ENCODE peak calls at places on chromosomes 12 and 14, in ten cellular contexts. One of them, this sample, is unnamed.

GRCh38 chr14:92122761-92123160 is 992 bp downstream of the CPSF2 start:
- DNase-seq in left lung: no peak
- DNase-seq in cardiac fibroblast: peak
- DNase-seq in stomach: no peak
- DNase-seq in kidney epithelial cell: no peak
- DNase-seq in astrocyte: no peak
- DNase-seq in GM12865: peak
- DNase-seq in upper lobe of right lung: no peak
- DNase-seq in lung: no peak
- DNase-seq in IMR-90: no peak
- DNase-seq in this sample: no peak

GRCh38 chr14:61196034-61196433 is 85.1 kb downstream of the TMEM30B start:
- DNase-seq in upper lobe of right lung: no peak
- DNase-seq in GM12865: no peak
- DNase-seq in left lung: no peak
- DNase-seq in stomach: no peak
- DNase-seq in cardiac fibroblast: no peak
- DNase-seq in astrocyte: no peak
- DNase-seq in kidney epithelial cell: no peak
- DNase-seq in IMR-90: no peak
- DNase-seq in lung: no peak
- DNase-seq in this sample: no peak

GRCh38 chr14:27050195-27050594 is 452.4 kb upstream of the NOVA1 start:
- DNase-seq in astrocyte: no peak
- DNase-seq in lung: no peak
- DNase-seq in IMR-90: no peak
- DNase-seq in left lung: no peak
- DNase-seq in GM12865: no peak
- DNase-seq in stomach: no peak
- DNase-seq in cardiac fibroblast: no peak
- DNase-seq in kidney epithelial cell: no peak
- DNase-seq in upper lobe of right lung: no peak
- DNase-seq in this sample: no peak

GRCh38 chr12:29943683-29944082 is 159.9 kb upstream of the TMTC1 start:
- DNase-seq in upper lobe of right lung: no peak
- DNase-seq in GM12865: no peak
- DNase-seq in kidney epithelial cell: no peak
- DNase-seq in IMR-90: no peak
- DNase-seq in cardiac fibroblast: peak
- DNase-seq in stomach: no peak
- DNase-seq in left lung: no peak
- DNase-seq in lung: no peak
- DNase-seq in astrocyte: peak
- DNase-seq in this sample: no peak

GRCh38 chr14:50335989-50336391 is 23.9 kb downstream of the DMAC2L start:
- DNase-seq in lung: no peak
- DNase-seq in GM12865: no peak
- DNase-seq in stomach: no peak
- DNase-seq in upper lobe of right lung: no peak
- DNase-seq in cardiac fibroblast: peak
- DNase-seq in astrocyte: peak
- DNase-seq in kidney epithelial cell: no peak
- DNase-seq in left lung: no peak
- DNase-seq in IMR-90: peak
- DNase-seq in this sample: peak

GRCh38 chr14:90500665-90501370 is 104.0 kb downstream of the CALM1 start:
- DNase-seq in upper lobe of right lung: peak
- DNase-seq in left lung: peak
- DNase-seq in stomach: no peak
- DNase-seq in IMR-90: no peak
- DNase-seq in lung: no peak
- DNase-seq in GM12865: peak
- DNase-seq in cardiac fibroblast: no peak
- DNase-seq in kidney epithelial cell: no peak
- DNase-seq in astrocyte: no peak
- DNase-seq in this sample: no peak

GRCh38 chr12:66851134-66851533 is 172.3 kb upstream of the GRIP1 start:
- DNase-seq in cardiac fibroblast: no peak
- DNase-seq in lung: no peak
- DNase-seq in upper lobe of right lung: no peak
- DNase-seq in IMR-90: no peak
- DNase-seq in kidney epithelial cell: no peak
- DNase-seq in GM12865: no peak
- DNase-seq in astrocyte: no peak
- DNase-seq in left lung: no peak
- DNase-seq in stomach: no peak
- DNase-seq in this sample: no peak

GRCh38 chr12:26823391-26823790 is 9.6 kb downstream of the ITPR2 start:
- DNase-seq in IMR-90: peak
- DNase-seq in stomach: no peak
- DNase-seq in GM12865: no peak
- DNase-seq in cardiac fibroblast: peak
- DNase-seq in left lung: no peak
- DNase-seq in astrocyte: peak
- DNase-seq in upper lobe of right lung: no peak
- DNase-seq in lung: no peak
- DNase-seq in kidney epithelial cell: no peak
- DNase-seq in this sample: no peak

GRCh38 chr14:61589691-61590521 is 105.4 kb upstream of the HIF1A start:
- DNase-seq in upper lobe of right lung: no peak
- DNase-seq in kidney epithelial cell: no peak
- DNase-seq in cardiac fibroblast: no peak
- DNase-seq in IMR-90: no peak
- DNase-seq in GM12865: peak
- DNase-seq in stomach: no peak
- DNase-seq in left lung: no peak
- DNase-seq in astrocyte: no peak
- DNase-seq in lung: no peak
- DNase-seq in this sample: no peak

GRCh38 chr14:20417250-20418186 is 4.2 kb upstream of the TEP1 start:
- DNase-seq in GM12865: no peak
- DNase-seq in lung: no peak
- DNase-seq in left lung: no peak
- DNase-seq in cardiac fibroblast: no peak
- DNase-seq in upper lobe of right lung: no peak
- DNase-seq in astrocyte: no peak
- DNase-seq in stomach: no peak
- DNase-seq in IMR-90: no peak
- DNase-seq in kidney epithelial cell: no peak
- DNase-seq in this sample: no peak

GRCh38 chr14:64266206-64266605 is 28.0 kb downstream of the ESR2 start:
- DNase-seq in upper lobe of right lung: no peak
- DNase-seq in astrocyte: no peak
- DNase-seq in GM12865: peak
- DNase-seq in cardiac fibroblast: peak
- DNase-seq in kidney epithelial cell: no peak
- DNase-seq in IMR-90: peak
- DNase-seq in left lung: no peak
- DNase-seq in stomach: no peak
- DNase-seq in lung: no peak
- DNase-seq in this sample: no peak

GRCh38 chr12:121718653-121719239 is 6.2 kb downstream of the TMEM120B start:
- DNase-seq in astrocyte: no peak
- DNase-seq in cardiac fibroblast: no peak
- DNase-seq in kidney epithelial cell: no peak
- DNase-seq in left lung: no peak
- DNase-seq in lung: no peak
- DNase-seq in GM12865: peak
- DNase-seq in IMR-90: no peak
- DNase-seq in stomach: no peak
- DNase-seq in upper lobe of right lung: no peak
- DNase-seq in this sample: no peak

GRCh38 chr12:29026419-29026818 is 122.7 kb upstream of the FAR2 start:
- DNase-seq in stomach: no peak
- DNase-seq in IMR-90: no peak
- DNase-seq in lung: no peak
- DNase-seq in upper lobe of right lung: no peak
- DNase-seq in cardiac fibroblast: no peak
- DNase-seq in kidney epithelial cell: peak
- DNase-seq in left lung: no peak
- DNase-seq in GM12865: no peak
- DNase-seq in astrocyte: peak
- DNase-seq in this sample: no peak

DNA sequence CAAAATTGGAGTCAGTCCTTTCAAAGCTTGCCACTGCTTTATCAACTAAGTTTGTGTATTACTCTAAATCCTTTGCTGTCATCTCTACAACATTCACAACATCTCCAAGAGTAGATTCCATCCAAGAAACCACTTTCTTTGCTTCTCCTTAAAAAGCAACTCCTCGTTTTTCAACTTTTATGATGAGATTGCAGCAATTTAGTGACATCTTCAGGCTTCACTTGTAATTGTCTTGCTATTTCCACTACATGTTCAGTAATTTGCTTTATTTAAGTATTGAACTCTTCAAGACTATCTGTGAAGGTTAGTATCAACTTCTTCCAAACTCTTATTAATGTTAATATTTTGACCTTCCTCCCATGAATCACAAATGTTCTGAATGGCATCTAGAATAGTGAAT is 747.9 kb downstream of the TMTC2 start:
- DNase-seq in IMR-90: no peak
- DNase-seq in left lung: no peak
- DNase-seq in astrocyte: no peak
- DNase-seq in kidney epithelial cell: no peak
- DNase-seq in stomach: no peak
- DNase-seq in cardiac fibroblast: no peak
- DNase-seq in upper lobe of right lung: no peak
- DNase-seq in lung: no peak
- DNase-seq in GM12865: no peak
- DNase-seq in this sample: no peak
- TF ChIP-seq CTCF in IMR-90: no peak
- TF ChIP-seq CTCF in left lung: no peak
- TF ChIP-seq CTCF in astrocyte: no peak
- TF ChIP-seq CTCF in kidney epithelial cell: no peak
- TF ChIP-seq CTCF in stomach: no peak
- TF ChIP-seq CTCF in cardiac fibroblast: no peak
- TF ChIP-seq CTCF in upper lobe of right lung: no peak
- TF ChIP-seq CTCF in lung: no peak
- TF ChIP-seq CTCF in GM12865: no peak
- TF ChIP-seq CTCF in this sample: no peak

DNA sequence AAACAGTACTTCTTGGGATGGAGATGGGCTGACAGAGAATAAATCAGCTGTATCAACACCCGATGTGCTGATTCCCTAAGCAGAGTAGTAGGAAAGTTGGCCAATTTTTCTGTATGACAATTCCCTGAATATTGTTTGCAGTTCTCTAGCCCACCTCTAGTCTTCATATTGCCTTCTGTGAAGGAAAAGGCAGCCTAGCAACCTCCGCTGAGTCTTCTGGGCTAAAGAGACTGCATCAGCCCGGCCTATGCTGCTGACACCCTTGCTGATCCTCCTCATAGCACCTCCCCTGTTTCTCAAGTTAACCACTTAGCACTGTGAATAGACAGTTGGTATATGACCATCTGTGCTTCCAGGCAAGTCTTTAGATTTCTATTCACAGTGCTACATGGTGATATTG is 161.1 kb upstream of the EGLN3 start:
- DNase-seq in astrocyte: no peak
- DNase-seq in GM12865: no peak
- DNase-seq in lung: no peak
- DNase-seq in left lung: no peak
- DNase-seq in IMR-90: no peak
- DNase-seq in kidney epithelial cell: no peak
- DNase-seq in upper lobe of right lung: no peak
- DNase-seq in cardiac fibroblast: no peak
- DNase-seq in stomach: no peak
- DNase-seq in this sample: no peak
- TF ChIP-seq CTCF in astrocyte: peak
- TF ChIP-seq CTCF in GM12865: no peak
- TF ChIP-seq CTCF in lung: no peak
- TF ChIP-seq CTCF in left lung: no peak
- TF ChIP-seq CTCF in IMR-90: no peak
- TF ChIP-seq CTCF in kidney epithelial cell: no peak
- TF ChIP-seq CTCF in upper lobe of right lung: no peak
- TF ChIP-seq CTCF in cardiac fibroblast: no peak
- TF ChIP-seq CTCF in stomach: no peak
- TF ChIP-seq CTCF in this sample: no peak

DNA sequence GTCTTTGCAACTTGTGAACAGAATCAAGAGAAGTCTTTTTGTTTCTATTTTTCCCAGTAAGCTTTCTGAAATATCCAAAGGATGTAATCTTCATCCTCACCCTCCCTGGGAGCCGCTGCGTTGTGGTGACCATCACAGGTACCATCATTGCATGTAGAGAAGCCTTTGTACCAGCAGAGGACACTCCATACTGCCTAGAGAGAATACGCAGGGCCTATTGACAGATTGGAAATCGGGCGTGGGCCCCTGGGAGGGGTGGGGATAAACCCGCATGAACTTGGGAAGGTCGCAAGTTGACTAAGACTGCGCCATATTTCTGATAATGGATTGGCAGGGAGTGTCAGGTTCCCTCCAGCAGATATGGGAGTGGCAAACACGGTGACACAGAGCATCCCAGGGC is 12.7 kb downstream of the KRT1 start:
- DNase-seq in upper lobe of right lung: no peak
- DNase-seq in left lung: no peak
- DNase-seq in kidney epithelial cell: no peak
- DNase-seq in GM12865: no peak
- DNase-seq in IMR-90: no peak
- DNase-seq in cardiac fibroblast: no peak
- DNase-seq in astrocyte: no peak
- DNase-seq in stomach: no peak
- DNase-seq in lung: no peak
- DNase-seq in this sample: no peak
- TF ChIP-seq CTCF in upper lobe of right lung: peak
- TF ChIP-seq CTCF in left lung: no peak
- TF ChIP-seq CTCF in kidney epithelial cell: no peak
- TF ChIP-seq CTCF in GM12865: peak
- TF ChIP-seq CTCF in IMR-90: peak
- TF ChIP-seq CTCF in cardiac fibroblast: peak
- TF ChIP-seq CTCF in astrocyte: no peak
- TF ChIP-seq CTCF in stomach: no peak
- TF ChIP-seq CTCF in lung: no peak
- TF ChIP-seq CTCF in this sample: no peak

GRCh38 chr12:109052415-109053323 is at the start of gene USP30:
- DNase-seq in left lung: peak
- DNase-seq in kidney epithelial cell: peak
- DNase-seq in IMR-90: peak
- DNase-seq in cardiac fibroblast: peak
- DNase-seq in stomach: peak
- DNase-seq in GM12865: peak
- DNase-seq in upper lobe of right lung: peak
- DNase-seq in astrocyte: peak
- DNase-seq in lung: peak
- DNase-seq in this sample: peak
- TF ChIP-seq CTCF in left lung: no peak
- TF ChIP-seq CTCF in kidney epithelial cell: no peak
- TF ChIP-seq CTCF in IMR-90: no peak
- TF ChIP-seq CTCF in cardiac fibroblast: no peak
- TF ChIP-seq CTCF in stomach: peak
- TF ChIP-seq CTCF in GM12865: no peak
- TF ChIP-seq CTCF in upper lobe of right lung: no peak
- TF ChIP-seq CTCF in astrocyte: no peak
- TF ChIP-seq CTCF in lung: no peak
- TF ChIP-seq CTCF in this sample: no peak

GRCh38 chr14:59511916-59512530 is 27.7 kb downstream of the JKAMP start:
- DNase-seq in left lung: no peak
- DNase-seq in stomach: no peak
- DNase-seq in GM12865: peak
- DNase-seq in astrocyte: no peak
- DNase-seq in IMR-90: no peak
- DNase-seq in upper lobe of right lung: no peak
- DNase-seq in kidney epithelial cell: no peak
- DNase-seq in lung: no peak
- DNase-seq in cardiac fibroblast: peak
- DNase-seq in this sample: peak
- TF ChIP-seq CTCF in left lung: no peak
- TF ChIP-seq CTCF in stomach: no peak
- TF ChIP-seq CTCF in GM12865: peak
- TF ChIP-seq CTCF in astrocyte: peak
- TF ChIP-seq CTCF in IMR-90: peak
- TF ChIP-seq CTCF in upper lobe of right lung: peak
- TF ChIP-seq CTCF in kidney epithelial cell: peak
- TF ChIP-seq CTCF in lung: no peak
- TF ChIP-seq CTCF in cardiac fibroblast: peak
- TF ChIP-seq CTCF in this sample: peak